ENCODE peak calls at places on chromosome 19, in ten cellular contexts. One of them, this sample, is unnamed.

GRCh38 chr19:29566496-29567054 is 39.5 kb upstream of the POP4 start:
- DNase-seq in stimulated activated CD4-positive, alpha-beta T cell treated with anti-CD3 and anti-CD28 coated beads, Interleukin-1b, Interleukin-23, amount 100 ng/mL, for 24 hours: no peak
- DNase-seq in tibial artery: peak
- DNase-seq in left kidney: no peak
- DNase-seq in stimulated activated CD8-positive, alpha-beta memory T cell treated with anti-CD3 and anti-CD28 coated beads, Interleukin-15, amount 100 ng/mL, for 24 hours: no peak
- DNase-seq in sciatic nerve: no peak
- DNase-seq in HEK293T: no peak
- DNase-seq in NCI-H1092: no peak
- DNase-seq in Daoy: no peak
- DNase-seq in caudate nucleus: no peak
- DNase-seq in this sample: no peak

GRCh38 chr19:33476151-33476707 is 45.4 kb downstream of the PEPD start:
- DNase-seq in tibial artery: peak
- DNase-seq in caudate nucleus: no peak
- DNase-seq in HEK293T: no peak
- DNase-seq in stimulated activated CD4-positive, alpha-beta T cell treated with anti-CD3 and anti-CD28 coated beads, Interleukin-1b, Interleukin-23, amount 100 ng/mL, for 24 hours: no peak
- DNase-seq in left kidney: no peak
- DNase-seq in sciatic nerve: peak
- DNase-seq in NCI-H1092: no peak
- DNase-seq in Daoy: no peak
- DNase-seq in stimulated activated CD8-positive, alpha-beta memory T cell treated with anti-CD3 and anti-CD28 coated beads, Interleukin-15, amount 100 ng/mL, for 24 hours: no peak
- DNase-seq in this sample: no peak

GRCh38 chr19:39045506-39045905 is 13.2 kb upstream of the FBXO27 start:
- DNase-seq in NCI-H1092: no peak
- DNase-seq in sciatic nerve: no peak
- DNase-seq in Daoy: no peak
- DNase-seq in stimulated activated CD8-positive, alpha-beta memory T cell treated with anti-CD3 and anti-CD28 coated beads, Interleukin-15, amount 100 ng/mL, for 24 hours: no peak
- DNase-seq in left kidney: no peak
- DNase-seq in stimulated activated CD4-positive, alpha-beta T cell treated with anti-CD3 and anti-CD28 coated beads, Interleukin-1b, Interleukin-23, amount 100 ng/mL, for 24 hours: no peak
- DNase-seq in tibial artery: no peak
- DNase-seq in HEK293T: no peak
- DNase-seq in caudate nucleus: no peak
- DNase-seq in this sample: no peak

GRCh38 chr19:42115705-42116104 is 16.5 kb downstream of the POU2F2 start:
- DNase-seq in NCI-H1092: no peak
- DNase-seq in HEK293T: no peak
- DNase-seq in caudate nucleus: no peak
- DNase-seq in stimulated activated CD8-positive, alpha-beta memory T cell treated with anti-CD3 and anti-CD28 coated beads, Interleukin-15, amount 100 ng/mL, for 24 hours: no peak
- DNase-seq in tibial artery: no peak
- DNase-seq in Daoy: no peak
- DNase-seq in sciatic nerve: no peak
- DNase-seq in stimulated activated CD4-positive, alpha-beta T cell treated with anti-CD3 and anti-CD28 coated beads, Interleukin-1b, Interleukin-23, amount 100 ng/mL, for 24 hours: no peak
- DNase-seq in left kidney: no peak
- DNase-seq in this sample: no peak

GRCh38 chr19:36508325-36508724 is 19.0 kb upstream of the ZNF566 start:
- DNase-seq in HEK293T: no peak
- DNase-seq in NCI-H1092: no peak
- DNase-seq in left kidney: no peak
- DNase-seq in Daoy: no peak
- DNase-seq in caudate nucleus: no peak
- DNase-seq in stimulated activated CD8-positive, alpha-beta memory T cell treated with anti-CD3 and anti-CD28 coated beads, Interleukin-15, amount 100 ng/mL, for 24 hours: no peak
- DNase-seq in sciatic nerve: no peak
- DNase-seq in tibial artery: no peak
- DNase-seq in stimulated activated CD4-positive, alpha-beta T cell treated with anti-CD3 and anti-CD28 coated beads, Interleukin-1b, Interleukin-23, amount 100 ng/mL, for 24 hours: no peak
- DNase-seq in this sample: no peak

GRCh38 chr19:33673258-33673875 is 51.6 kb downstream of the CHST8 start:
- DNase-seq in tibial artery: no peak
- DNase-seq in stimulated activated CD8-positive, alpha-beta memory T cell treated with anti-CD3 and anti-CD28 coated beads, Interleukin-15, amount 100 ng/mL, for 24 hours: no peak
- DNase-seq in NCI-H1092: no peak
- DNase-seq in HEK293T: no peak
- DNase-seq in stimulated activated CD4-positive, alpha-beta T cell treated with anti-CD3 and anti-CD28 coated beads, Interleukin-1b, Interleukin-23, amount 100 ng/mL, for 24 hours: no peak
- DNase-seq in left kidney: no peak
- DNase-seq in sciatic nerve: no peak
- DNase-seq in Daoy: no peak
- DNase-seq in caudate nucleus: no peak
- DNase-seq in this sample: no peak

GRCh38 chr19:29952127-29952526 is 10.1 kb downstream of the URI1 start:
- DNase-seq in HEK293T: no peak
- DNase-seq in left kidney: no peak
- DNase-seq in Daoy: no peak
- DNase-seq in sciatic nerve: no peak
- DNase-seq in caudate nucleus: no peak
- DNase-seq in stimulated activated CD4-positive, alpha-beta T cell treated with anti-CD3 and anti-CD28 coated beads, Interleukin-1b, Interleukin-23, amount 100 ng/mL, for 24 hours: no peak
- DNase-seq in tibial artery: no peak
- DNase-seq in stimulated activated CD8-positive, alpha-beta memory T cell treated with anti-CD3 and anti-CD28 coated beads, Interleukin-15, amount 100 ng/mL, for 24 hours: no peak
- DNase-seq in NCI-H1092: no peak
- DNase-seq in this sample: no peak

GRCh38 chr19:15820646-15821045 is 5.2 kb upstream of the OR10H1 start:
- DNase-seq in left kidney: no peak
- DNase-seq in tibial artery: no peak
- DNase-seq in NCI-H1092: no peak
- DNase-seq in HEK293T: no peak
- DNase-seq in sciatic nerve: no peak
- DNase-seq in caudate nucleus: no peak
- DNase-seq in Daoy: no peak
- DNase-seq in stimulated activated CD4-positive, alpha-beta T cell treated with anti-CD3 and anti-CD28 coated beads, Interleukin-1b, Interleukin-23, amount 100 ng/mL, for 24 hours: no peak
- DNase-seq in stimulated activated CD8-positive, alpha-beta memory T cell treated with anti-CD3 and anti-CD28 coated beads, Interleukin-15, amount 100 ng/mL, for 24 hours: no peak
- DNase-seq in this sample: no peak

GRCh38 chr19:22116760-22117159 is 64.5 kb downstream of the ZNF257 start:
- DNase-seq in caudate nucleus: no peak
- DNase-seq in sciatic nerve: no peak
- DNase-seq in HEK293T: no peak
- DNase-seq in left kidney: no peak
- DNase-seq in stimulated activated CD4-positive, alpha-beta T cell treated with anti-CD3 and anti-CD28 coated beads, Interleukin-1b, Interleukin-23, amount 100 ng/mL, for 24 hours: no peak
- DNase-seq in Daoy: no peak
- DNase-seq in tibial artery: no peak
- DNase-seq in NCI-H1092: no peak
- DNase-seq in stimulated activated CD8-positive, alpha-beta memory T cell treated with anti-CD3 and anti-CD28 coated beads, Interleukin-15, amount 100 ng/mL, for 24 hours: no peak
- DNase-seq in this sample: no peak

GRCh38 chr19:56111601-56112312 is 9.3 kb downstream of the ZNF787 start:
- DNase-seq in stimulated activated CD4-positive, alpha-beta T cell treated with anti-CD3 and anti-CD28 coated beads, Interleukin-1b, Interleukin-23, amount 100 ng/mL, for 24 hours: no peak
- DNase-seq in tibial artery: no peak
- DNase-seq in sciatic nerve: no peak
- DNase-seq in Daoy: no peak
- DNase-seq in HEK293T: no peak
- DNase-seq in caudate nucleus: no peak
- DNase-seq in left kidney: no peak
- DNase-seq in NCI-H1092: no peak
- DNase-seq in stimulated activated CD8-positive, alpha-beta memory T cell treated with anti-CD3 and anti-CD28 coated beads, Interleukin-15, amount 100 ng/mL, for 24 hours: no peak
- DNase-seq in this sample: no peak

GRCh38 chr19:49439841-49440240 is 1.5 kb downstream of the SLC17A7 start:
- DNase-seq in NCI-H1092: no peak
- DNase-seq in HEK293T: no peak
- DNase-seq in sciatic nerve: no peak
- DNase-seq in caudate nucleus: no peak
- DNase-seq in Daoy: no peak
- DNase-seq in stimulated activated CD8-positive, alpha-beta memory T cell treated with anti-CD3 and anti-CD28 coated beads, Interleukin-15, amount 100 ng/mL, for 24 hours: no peak
- DNase-seq in stimulated activated CD4-positive, alpha-beta T cell treated with anti-CD3 and anti-CD28 coated beads, Interleukin-1b, Interleukin-23, amount 100 ng/mL, for 24 hours: no peak
- DNase-seq in tibial artery: no peak
- DNase-seq in left kidney: no peak
- DNase-seq in this sample: no peak

GRCh38 chr19:34838753-34839431 is 65.9 kb upstream of the ZNF599 start:
- DNase-seq in sciatic nerve: no peak
- DNase-seq in Daoy: peak
- DNase-seq in left kidney: peak
- DNase-seq in stimulated activated CD4-positive, alpha-beta T cell treated with anti-CD3 and anti-CD28 coated beads, Interleukin-1b, Interleukin-23, amount 100 ng/mL, for 24 hours: peak
- DNase-seq in HEK293T: no peak
- DNase-seq in tibial artery: no peak
- DNase-seq in caudate nucleus: no peak
- DNase-seq in NCI-H1092: no peak
- DNase-seq in stimulated activated CD8-positive, alpha-beta memory T cell treated with anti-CD3 and anti-CD28 coated beads, Interleukin-15, amount 100 ng/mL, for 24 hours: no peak
- DNase-seq in this sample: peak

GRCh38 chr19:31350033-31350692 is 927 bp upstream of the TSHZ3 start:
- DNase-seq in Daoy: peak
- DNase-seq in tibial artery: peak
- DNase-seq in NCI-H1092: no peak
- DNase-seq in stimulated activated CD4-positive, alpha-beta T cell treated with anti-CD3 and anti-CD28 coated beads, Interleukin-1b, Interleukin-23, amount 100 ng/mL, for 24 hours: no peak
- DNase-seq in caudate nucleus: no peak
- DNase-seq in sciatic nerve: peak
- DNase-seq in left kidney: peak
- DNase-seq in HEK293T: peak
- DNase-seq in stimulated activated CD8-positive, alpha-beta memory T cell treated with anti-CD3 and anti-CD28 coated beads, Interleukin-15, amount 100 ng/mL, for 24 hours: no peak
- DNase-seq in this sample: peak

GRCh38 chr19:14718522-14719113 is 28.8 kb downstream of the ZNF333 start:
- DNase-seq in stimulated activated CD8-positive, alpha-beta memory T cell treated with anti-CD3 and anti-CD28 coated beads, Interleukin-15, amount 100 ng/mL, for 24 hours: no peak
- DNase-seq in Daoy: no peak
- DNase-seq in NCI-H1092: no peak
- DNase-seq in HEK293T: no peak
- DNase-seq in tibial artery: no peak
- DNase-seq in caudate nucleus: no peak
- DNase-seq in sciatic nerve: no peak
- DNase-seq in left kidney: no peak
- DNase-seq in stimulated activated CD4-positive, alpha-beta T cell treated with anti-CD3 and anti-CD28 coated beads, Interleukin-1b, Interleukin-23, amount 100 ng/mL, for 24 hours: no peak
- DNase-seq in this sample: no peak

GRCh38 chr19:45038931-45039893 is at the start of gene CLASRP:
- DNase-seq in sciatic nerve: peak
- DNase-seq in HEK293T: peak
- DNase-seq in stimulated activated CD8-positive, alpha-beta memory T cell treated with anti-CD3 and anti-CD28 coated beads, Interleukin-15, amount 100 ng/mL, for 24 hours: peak
- DNase-seq in caudate nucleus: peak
- DNase-seq in left kidney: peak
- DNase-seq in stimulated activated CD4-positive, alpha-beta T cell treated with anti-CD3 and anti-CD28 coated beads, Interleukin-1b, Interleukin-23, amount 100 ng/mL, for 24 hours: peak
- DNase-seq in NCI-H1092: peak
- DNase-seq in Daoy: peak
- DNase-seq in tibial artery: peak
- DNase-seq in this sample: peak

GRCh38 chr19:46745521-46746280 is at the start of gene FKRP:
- DNase-seq in Daoy: no peak
- DNase-seq in tibial artery: no peak
- DNase-seq in left kidney: peak
- DNase-seq in stimulated activated CD8-positive, alpha-beta memory T cell treated with anti-CD3 and anti-CD28 coated beads, Interleukin-15, amount 100 ng/mL, for 24 hours: no peak
- DNase-seq in NCI-H1092: peak
- DNase-seq in sciatic nerve: no peak
- DNase-seq in caudate nucleus: no peak
- DNase-seq in stimulated activated CD4-positive, alpha-beta T cell treated with anti-CD3 and anti-CD28 coated beads, Interleukin-1b, Interleukin-23, amount 100 ng/mL, for 24 hours: no peak
- DNase-seq in HEK293T: peak
- DNase-seq in this sample: no peak

GRCh38 chr19:56333506-56333905 is 18.9 kb upstream of the ZSCAN5A start:
- DNase-seq in tibial artery: no peak
- DNase-seq in caudate nucleus: no peak
- DNase-seq in NCI-H1092: no peak
- DNase-seq in stimulated activated CD4-positive, alpha-beta T cell treated with anti-CD3 and anti-CD28 coated beads, Interleukin-1b, Interleukin-23, amount 100 ng/mL, for 24 hours: no peak
- DNase-seq in stimulated activated CD8-positive, alpha-beta memory T cell treated with anti-CD3 and anti-CD28 coated beads, Interleukin-15, amount 100 ng/mL, for 24 hours: no peak
- DNase-seq in left kidney: peak
- DNase-seq in Daoy: peak
- DNase-seq in sciatic nerve: no peak
- DNase-seq in HEK293T: peak
- DNase-seq in this sample: peak

GRCh38 chr19:403221-404036 is 5.5 kb downstream of the C2CD4C start:
- DNase-seq in left kidney: peak
- DNase-seq in tibial artery: no peak
- DNase-seq in stimulated activated CD8-positive, alpha-beta memory T cell treated with anti-CD3 and anti-CD28 coated beads, Interleukin-15, amount 100 ng/mL, for 24 hours: no peak
- DNase-seq in Daoy: no peak
- DNase-seq in NCI-H1092: peak
- DNase-seq in HEK293T: no peak
- DNase-seq in sciatic nerve: peak
- DNase-seq in caudate nucleus: no peak
- DNase-seq in stimulated activated CD4-positive, alpha-beta T cell treated with anti-CD3 and anti-CD28 coated beads, Interleukin-1b, Interleukin-23, amount 100 ng/mL, for 24 hours: no peak
- DNase-seq in this sample: no peak

GRCh38 chr19:40312533-40312932 is 27.4 kb upstream of the AKT2 start:
- DNase-seq in HEK293T: no peak
- DNase-seq in Daoy: no peak
- DNase-seq in stimulated activated CD4-positive, alpha-beta T cell treated with anti-CD3 and anti-CD28 coated beads, Interleukin-1b, Interleukin-23, amount 100 ng/mL, for 24 hours: no peak
- DNase-seq in stimulated activated CD8-positive, alpha-beta memory T cell treated with anti-CD3 and anti-CD28 coated beads, Interleukin-15, amount 100 ng/mL, for 24 hours: no peak
- DNase-seq in NCI-H1092: no peak
- DNase-seq in sciatic nerve: no peak
- DNase-seq in caudate nucleus: no peak
- DNase-seq in left kidney: no peak
- DNase-seq in tibial artery: no peak
- DNase-seq in this sample: no peak

GRCh38 chr19:10654610-10655456 is 687 bp downstream of the ILF3 start:
- DNase-seq in left kidney: peak
- DNase-seq in sciatic nerve: peak
- DNase-seq in HEK293T: peak
- DNase-seq in tibial artery: peak
- DNase-seq in Daoy: peak
- DNase-seq in caudate nucleus: no peak
- DNase-seq in stimulated activated CD8-positive, alpha-beta memory T cell treated with anti-CD3 and anti-CD28 coated beads, Interleukin-15, amount 100 ng/mL, for 24 hours: peak
- DNase-seq in stimulated activated CD4-positive, alpha-beta T cell treated with anti-CD3 and anti-CD28 coated beads, Interleukin-1b, Interleukin-23, amount 100 ng/mL, for 24 hours: peak
- DNase-seq in NCI-H1092: peak
- DNase-seq in this sample: peak